ENCODE peak calls at places on chromosomes 11 and 22, in five cellular contexts. L, G, X, H and S are unnamed samples.

GRCh38 chr11:35317253-35317652 is 102.1 kb downstream of the SLC1A2 start:
- DNase-seq in H (no peak), G (no peak), X (no peak), L (no peak), S (no peak)

GRCh38 chr11:73141031-73141308 is 1.1 kb downstream of the FCHSD2 start:
- DNase-seq in G (no peak), H (peak), L (peak), X (no peak), S (no peak)

GRCh38 chr11:58965246-58965985 is 26.1 kb downstream of the GLYATL1 start:
- DNase-seq in X (no peak), H (no peak), L (no peak), G (no peak), S (peak)

GRCh38 chr22:36860438-36860820 is 377 bp upstream of the NCF4 start:
- DNase-seq in G (no peak), H (no peak), L (no peak), X (no peak), S (no peak)

GRCh38 chr22:30615543-30615954 is 8.6 kb downstream of the TCN2 start:
- DNase-seq in H (no peak), X (no peak), G (no peak), L (no peak), S (no peak)

GRCh38 chr11:45045692-45046471 is 95.2 kb upstream of the TP53I11 start:
- DNase-seq in L (peak), H (no peak), G (no peak), X (no peak), S (peak)

GRCh38 chr22:38069372-38070249 is 12.4 kb downstream of the PICK1 start:
- DNase-seq in L (no peak), G (peak), X (peak), H (no peak), S (peak)

GRCh38 chr11:2653930-2654739 is 45.7 kb downstream of the KCNQ1OT1 start:
- DNase-seq in X (no peak), L (peak), G (no peak), H (peak), S (no peak)

GRCh38 chr11:129960216-129961214 is 42.1 kb downstream of the PRDM10 start:
- DNase-seq in L (no peak), G (no peak), H (no peak), X (no peak), S (peak)

GRCh38 chr11:10076458-10077141 is 217.4 kb downstream of the SBF2 start:
- DNase-seq in H (peak), G (peak), L (no peak), X (peak), S (peak)

GRCh38 chr22:35045451-35045850 is 20.5 kb upstream of the ISX start:
- DNase-seq in G (no peak), X (no peak), H (no peak), L (no peak), S (no peak)

GRCh38 chr22:30472994-30473720 is 1.3 kb upstream of the SEC14L3 start:
- DNase-seq in G (no peak), X (no peak), H (no peak), L (no peak), S (no peak)

GRCh38 chr11:130416906-130417305 is 11.5 kb downstream of the ADAMTS8 start:
- DNase-seq in G (no peak), L (no peak), X (no peak), H (no peak), S (no peak)

GRCh38 chr11:32972781-32973180 is 42.9 kb upstream of the DEPDC7 start:
- DNase-seq in L (no peak), G (no peak), H (no peak), X (no peak), S (no peak)